ENCODE peak calls at places on chromosomes 1 and 21, in five cellular contexts. One of them, this sample, is unnamed.

GRCh38 chr1:36366091-36366661 is 19.5 kb downstream of the STK40 start:
- DNase-seq in NB4: no peak
- DNase-seq in ovary: peak; percentile 43
- DNase-seq in spleen: peak; percentile 91
- DNase-seq in esophagus muscularis mucosa: no peak
- DNase-seq in this sample: no peak

GRCh38 chr1:150621497-150622113 is 7.8 kb downstream of the ENSA start:
- DNase-seq in NB4: peak; percentile 67
- DNase-seq in ovary: peak; percentile 32
- DNase-seq in spleen: no peak
- DNase-seq in esophagus muscularis mucosa: peak; percentile 92
- DNase-seq in this sample: no peak

GRCh38 chr1:116900471-116901365 is 9.0 kb upstream of the PTGFRN start:
- DNase-seq in NB4: no peak
- DNase-seq in ovary: no peak
- DNase-seq in spleen: no peak
- DNase-seq in esophagus muscularis mucosa: no peak
- DNase-seq in this sample: no peak

GRCh38 chr1:225449261-225449660 is 21.4 kb upstream of the LBR start:
- DNase-seq in NB4: no peak
- DNase-seq in ovary: no peak
- DNase-seq in spleen: no peak
- DNase-seq in esophagus muscularis mucosa: no peak
- DNase-seq in this sample: no peak

GRCh38 chr21:45536301-45537081 is 5.7 kb downstream of the SLC19A1 start:
- DNase-seq in NB4: no peak
- DNase-seq in ovary: no peak
- DNase-seq in spleen: peak; percentile 75
- DNase-seq in esophagus muscularis mucosa: no peak
- DNase-seq in this sample: no peak

GRCh38 chr1:211920602-211921226 is 90.2 kb upstream of the LPGAT1 start:
- DNase-seq in NB4: no peak
- DNase-seq in ovary: no peak
- DNase-seq in spleen: no peak
- DNase-seq in esophagus muscularis mucosa: no peak
- DNase-seq in this sample: no peak

GRCh38 chr1:40844079-40844478 is 18.1 kb downstream of the CITED4 start:
- DNase-seq in NB4: no peak
- DNase-seq in ovary: no peak
- DNase-seq in spleen: peak; percentile 6
- DNase-seq in esophagus muscularis mucosa: no peak
- DNase-seq in this sample: no peak

GRCh38 chr1:162391790-162392563 is 10.4 kb downstream of the C1orf226 start:
- DNase-seq in NB4: peak; percentile 37
- DNase-seq in ovary: no peak
- DNase-seq in spleen: no peak
- DNase-seq in esophagus muscularis mucosa: no peak
- DNase-seq in this sample: no peak

GRCh38 chr1:60171793-60172192 is 98.2 kb upstream of the C1orf87 start:
- DNase-seq in NB4: no peak
- DNase-seq in ovary: no peak
- DNase-seq in spleen: no peak
- DNase-seq in esophagus muscularis mucosa: no peak
- DNase-seq in this sample: no peak

GRCh38 chr1:155193275-155193990 is 14.3 kb downstream of the THBS3 start:
- DNase-seq in NB4: peak; percentile 91
- DNase-seq in ovary: peak; percentile 86
- DNase-seq in spleen: peak; percentile 95
- DNase-seq in esophagus muscularis mucosa: peak; percentile 97
- DNase-seq in this sample: no peak
- TF ChIP-seq POLR2A in NB4: peak; percentile 47
- TF ChIP-seq POLR2A in ovary: peak; percentile 77
- TF ChIP-seq POLR2A in spleen: no peak
- TF ChIP-seq POLR2A in esophagus muscularis mucosa: peak; percentile 61
- TF ChIP-seq POLR2A in this sample: no peak

DNA sequence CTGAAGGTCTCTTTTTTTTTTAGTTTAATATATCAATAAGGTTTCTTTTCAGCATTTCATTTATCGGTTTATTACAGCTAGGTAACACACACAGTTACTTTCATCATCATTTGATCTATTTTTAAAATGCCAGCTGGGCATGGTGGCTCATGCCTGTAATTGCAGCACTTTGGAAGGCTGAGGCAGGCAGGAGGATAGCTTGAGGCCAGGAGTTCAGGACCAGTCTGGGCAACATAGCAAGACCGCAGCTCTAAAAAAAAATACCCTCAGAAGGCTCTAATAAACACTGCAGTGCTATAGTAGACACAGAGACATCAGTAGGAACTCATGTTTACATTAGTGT is 48.5 kb upstream of the VAMP3 start:
- DNase-seq in NB4: no peak
- DNase-seq in ovary: no peak
- DNase-seq in spleen: no peak
- DNase-seq in esophagus muscularis mucosa: no peak
- DNase-seq in this sample: no peak
- TF ChIP-seq POLR2A in NB4: no peak
- TF ChIP-seq POLR2A in ovary: no peak
- TF ChIP-seq POLR2A in spleen: no peak
- TF ChIP-seq POLR2A in esophagus muscularis mucosa: no peak
- TF ChIP-seq POLR2A in this sample: no peak

GRCh38 chr1:202835548-202836072 is 24.9 kb downstream of the PCAT6 start:
- DNase-seq in NB4: peak; percentile 66
- DNase-seq in ovary: no peak
- DNase-seq in spleen: no peak
- DNase-seq in esophagus muscularis mucosa: no peak
- DNase-seq in this sample: no peak
- TF ChIP-seq POLR2A in NB4: no peak
- TF ChIP-seq POLR2A in ovary: no peak
- TF ChIP-seq POLR2A in spleen: no peak
- TF ChIP-seq POLR2A in esophagus muscularis mucosa: no peak
- TF ChIP-seq POLR2A in this sample: no peak

DNA sequence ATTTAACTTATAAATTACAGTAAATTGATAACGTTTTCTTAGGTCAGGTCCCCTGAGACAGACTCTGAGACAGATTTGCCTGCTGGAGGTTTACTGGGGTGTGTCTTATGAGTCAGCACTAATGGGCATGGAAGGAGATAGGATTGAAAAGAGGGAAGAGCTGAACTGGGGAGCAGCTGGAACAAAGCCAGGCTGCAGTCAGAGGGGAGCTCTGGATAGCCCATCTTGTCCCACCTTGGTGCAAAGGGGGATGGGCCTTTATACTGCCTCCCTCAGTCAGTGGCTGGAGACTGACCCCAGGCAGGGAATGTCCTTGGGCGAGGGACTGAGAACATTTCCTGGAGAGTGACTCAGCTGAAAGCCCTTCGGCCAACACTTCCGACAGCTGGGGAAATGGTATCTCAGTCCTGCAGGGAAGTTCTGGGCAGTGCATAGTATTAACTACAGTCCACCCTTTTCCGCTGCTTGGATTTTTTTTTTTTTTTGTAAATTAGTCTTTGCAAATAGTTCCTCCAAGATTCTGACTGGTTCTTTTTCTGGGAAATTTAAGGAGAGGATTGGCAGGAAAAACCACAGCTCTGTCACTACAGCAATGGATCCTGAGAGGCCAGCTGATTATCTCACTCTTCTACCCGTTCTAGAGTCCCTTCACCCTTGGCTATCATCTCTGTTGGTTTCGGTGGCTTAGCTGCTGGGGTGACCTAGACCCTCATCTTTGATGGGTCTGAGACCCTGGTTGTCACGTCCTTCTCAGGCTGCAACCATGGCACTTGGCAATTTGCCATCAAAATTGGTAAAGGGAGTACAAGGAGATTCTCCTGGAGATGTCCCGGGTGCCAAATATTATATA is 39.2 kb upstream of the CDC42BPA start:
- DNase-seq in NB4: peak; percentile 10
- DNase-seq in ovary: peak; percentile 60
- DNase-seq in spleen: peak; percentile 80
- DNase-seq in esophagus muscularis mucosa: no peak
- DNase-seq in this sample: no peak
- TF ChIP-seq POLR2A in NB4: no peak
- TF ChIP-seq POLR2A in ovary: no peak
- TF ChIP-seq POLR2A in spleen: no peak
- TF ChIP-seq POLR2A in esophagus muscularis mucosa: no peak
- TF ChIP-seq POLR2A in this sample: no peak

DNA sequence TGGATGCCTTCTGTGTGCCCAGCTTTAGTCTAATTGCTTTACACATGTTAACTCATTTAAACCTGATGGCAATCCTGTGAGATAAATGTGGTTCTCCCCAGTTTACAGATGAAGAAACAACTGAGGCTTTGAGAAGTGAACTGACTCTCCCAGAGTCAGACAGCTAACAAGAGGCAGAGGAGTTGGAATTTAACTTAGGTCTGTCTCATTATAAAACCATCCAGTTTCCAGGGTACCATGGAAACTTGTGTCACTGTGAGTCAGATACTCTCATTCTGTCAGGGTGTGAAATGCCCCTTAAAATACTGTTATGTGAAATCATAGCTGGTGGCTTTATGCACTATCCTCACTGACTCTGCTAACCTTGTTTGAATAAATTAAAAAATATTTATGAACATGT is 206.6 kb downstream of the PBX1 start:
- DNase-seq in NB4: no peak
- DNase-seq in ovary: no peak
- DNase-seq in spleen: no peak
- DNase-seq in esophagus muscularis mucosa: no peak
- DNase-seq in this sample: no peak
- TF ChIP-seq POLR2A in NB4: no peak
- TF ChIP-seq POLR2A in ovary: no peak
- TF ChIP-seq POLR2A in spleen: no peak
- TF ChIP-seq POLR2A in esophagus muscularis mucosa: no peak
- TF ChIP-seq POLR2A in this sample: no peak

GRCh38 chr1:109479901-109480300 is 3.8 kb upstream of the ATXN7L2 start:
- DNase-seq in NB4: no peak
- DNase-seq in ovary: no peak
- DNase-seq in spleen: no peak
- DNase-seq in esophagus muscularis mucosa: no peak
- DNase-seq in this sample: no peak
- TF ChIP-seq POLR2A in NB4: no peak
- TF ChIP-seq POLR2A in ovary: no peak
- TF ChIP-seq POLR2A in spleen: no peak
- TF ChIP-seq POLR2A in esophagus muscularis mucosa: no peak
- TF ChIP-seq POLR2A in this sample: no peak